ENCODE peak calls at places on chromosomes 11 and 22, in four cellular contexts. T is K562, H is HepG2, E is GM12878. W is an unnamed sample.
A peak's percentile ranks its signal among the peaks of the same experiment; 100 is the strongest.

GRCh38 chr11:40161855-40162410 is 1297.5 kb downstream of the LRRC4C start:
- DNase-seq in T (no peak), H (no peak), E (no peak), W (no peak)

GRCh38 chr22:49191506-49191980 is 636.1 kb downstream of the BRD1 start:
- DNase-seq in T (no peak), E (no peak), H (no peak), W (no peak)

GRCh38 chr11:47060807-47061206 is 115.9 kb downstream of the ARFGAP2 start:
- DNase-seq in T (no peak), E (no peak), H (no peak), W (no peak)

GRCh38 chr11:20876738-20877137 is 207.4 kb downstream of the NELL1 start:
- DNase-seq in H (no peak), E (no peak), T (no peak), W (no peak)

GRCh38 chr11:35418282-35418846 is 994 bp downstream of the SLC1A2 start:
- DNase-seq in H (no peak), T (no peak), E (no peak), W (peak; percentile 60)

GRCh38 chr11:24239016-24239720 is 257.7 kb upstream of the LUZP2 start:
- DNase-seq in E (no peak), T (no peak), H (no peak), W (no peak)

GRCh38 chr11:75743711-75744563 is 24.6 kb upstream of the DGAT2 start:
- DNase-seq in H (no peak), T (peak; percentile 59), E (no peak), W (no peak)

GRCh38 chr11:95913830-95914229 is 10.1 kb downstream of the MTMR2 start:
- DNase-seq in T (no peak), E (no peak), H (no peak), W (no peak)

GRCh38 chr11:59668188-59668949 is 468 bp downstream of the PATL1 start:
- DNase-seq in E (no peak), T (peak; percentile 78), H (peak; percentile 53), W (peak; percentile 81)

GRCh38 chr22:48539261-48539660 is 1288.4 kb downstream of the BRD1 start:
- DNase-seq in E (no peak), H (no peak), T (no peak), W (no peak)

GRCh38 chr11:12007230-12007593 is 1.2 kb downstream of the DKK3 start:
- DNase-seq in E (no peak), H (no peak), T (no peak), W (peak; percentile 22)

GRCh38 chr22:39363751-39364484 is 14.1 kb downstream of the SYNGR1 start:
- DNase-seq in T (peak; percentile 45), H (no peak), E (no peak), W (no peak)

GRCh38 chr11:100353083-100353482 is 334.0 kb upstream of the ARHGAP42 start:
- DNase-seq in H (no peak), E (no peak), T (no peak), W (no peak)

GRCh38 chr11:61512435-61512834 is 3.9 kb downstream of the LRRC10B start:
- DNase-seq in T (no peak), H (no peak), E (no peak), W (no peak)
- TF ChIP-seq CBFB in T (no peak), H (no peak), E (no peak), W (no peak)

DNA sequence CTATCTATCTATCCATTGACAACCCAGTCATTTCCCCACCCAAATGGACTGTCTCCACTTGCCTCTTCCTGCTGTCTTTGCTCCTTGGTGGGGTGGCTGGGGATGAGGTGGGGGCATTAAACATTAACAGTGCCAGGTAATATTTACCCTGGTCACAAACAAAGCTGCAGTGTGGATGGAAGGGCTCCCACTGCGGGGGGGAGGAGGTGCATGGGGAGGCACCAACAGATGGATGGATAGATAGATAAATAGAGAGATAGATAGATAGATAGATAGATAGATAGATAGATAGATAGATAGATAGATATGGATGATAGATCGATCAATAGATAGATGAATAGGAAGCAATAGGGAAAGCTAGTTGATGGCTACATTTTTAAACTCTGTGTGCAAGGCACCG is 2.3 kb upstream of the FXYD2 start:
- DNase-seq in E (no peak), T (no peak), H (no peak), W (no peak)
- TF ChIP-seq SP1 in E (no peak), T (no peak), H (no peak), W (no peak)

GRCh38 chr11:114846040-114846791 is 167.9 kb downstream of the NXPE2 start:
- DNase-seq in H (no peak), E (no peak), T (no peak), W (no peak)

GRCh38 chr11:114847599-114847998 is 169.3 kb downstream of the NXPE2 start:
- DNase-seq in T (no peak), H (no peak), E (no peak), W (no peak)

GRCh38 chr11:114848027-114848426 is 169.7 kb downstream of the NXPE2 start:
- DNase-seq in E (no peak), H (no peak), T (no peak), W (no peak)
- TF ChIP-seq USF2 in E (no peak), H (no peak), T (no peak), W (no peak)

GRCh38 chr22:35914665-35915476 is 113.8 kb downstream of the RBFOX2 start:
- DNase-seq in E (no peak), H (peak; percentile 91), T (peak; percentile 54), W (peak; percentile 49)
- TF ChIP-seq CBFB in E (no peak), H (no peak), T (no peak), W (no peak)

DNA sequence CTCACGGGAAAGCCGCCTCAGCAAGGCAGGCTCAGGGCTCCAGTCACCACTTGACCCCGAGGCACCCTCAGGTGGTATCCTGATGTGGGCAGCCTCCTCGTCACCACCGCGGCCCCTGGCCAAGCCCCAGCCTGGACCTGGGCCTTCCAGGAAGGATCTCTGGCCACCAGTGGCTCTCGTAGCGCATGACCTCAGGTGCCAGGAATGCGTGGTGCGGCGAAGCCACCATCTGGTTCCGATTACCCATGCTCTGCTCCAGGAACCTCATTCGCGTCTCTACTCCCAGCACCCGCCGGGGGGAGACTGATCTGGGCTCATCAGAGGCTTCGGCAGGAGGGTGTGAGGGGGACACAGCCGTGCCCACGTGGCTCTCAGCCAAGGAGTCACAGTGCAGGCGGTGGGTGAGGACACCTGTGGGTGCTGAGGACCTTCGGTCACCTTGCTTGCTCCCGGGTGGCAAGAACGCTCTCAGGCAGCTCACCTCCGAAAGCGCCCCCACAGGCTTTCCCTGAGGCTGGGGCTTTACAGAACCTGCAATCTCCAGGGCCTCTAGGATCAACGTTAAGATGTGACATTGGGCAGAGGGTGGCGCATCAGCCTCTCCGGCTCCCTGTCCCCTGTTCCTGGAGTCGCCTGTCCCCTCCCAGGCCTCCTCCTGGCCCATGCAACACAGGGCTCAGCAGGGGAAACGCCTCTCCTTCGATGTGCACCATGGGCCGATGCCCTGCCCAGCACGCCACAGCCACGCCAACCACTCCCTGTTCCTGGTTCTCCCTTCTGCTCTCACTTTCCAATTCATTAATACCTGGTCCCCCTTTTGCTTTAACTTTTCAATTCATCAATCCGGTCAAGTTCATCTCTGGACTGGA is 39.0 kb downstream of the TBX1 start:
- DNase-seq in E (no peak), H (no peak), T (peak; percentile 71), W (no peak)
- TF ChIP-seq SP1 in E (no peak), H (no peak), T (no peak), W (no peak)

DNA sequence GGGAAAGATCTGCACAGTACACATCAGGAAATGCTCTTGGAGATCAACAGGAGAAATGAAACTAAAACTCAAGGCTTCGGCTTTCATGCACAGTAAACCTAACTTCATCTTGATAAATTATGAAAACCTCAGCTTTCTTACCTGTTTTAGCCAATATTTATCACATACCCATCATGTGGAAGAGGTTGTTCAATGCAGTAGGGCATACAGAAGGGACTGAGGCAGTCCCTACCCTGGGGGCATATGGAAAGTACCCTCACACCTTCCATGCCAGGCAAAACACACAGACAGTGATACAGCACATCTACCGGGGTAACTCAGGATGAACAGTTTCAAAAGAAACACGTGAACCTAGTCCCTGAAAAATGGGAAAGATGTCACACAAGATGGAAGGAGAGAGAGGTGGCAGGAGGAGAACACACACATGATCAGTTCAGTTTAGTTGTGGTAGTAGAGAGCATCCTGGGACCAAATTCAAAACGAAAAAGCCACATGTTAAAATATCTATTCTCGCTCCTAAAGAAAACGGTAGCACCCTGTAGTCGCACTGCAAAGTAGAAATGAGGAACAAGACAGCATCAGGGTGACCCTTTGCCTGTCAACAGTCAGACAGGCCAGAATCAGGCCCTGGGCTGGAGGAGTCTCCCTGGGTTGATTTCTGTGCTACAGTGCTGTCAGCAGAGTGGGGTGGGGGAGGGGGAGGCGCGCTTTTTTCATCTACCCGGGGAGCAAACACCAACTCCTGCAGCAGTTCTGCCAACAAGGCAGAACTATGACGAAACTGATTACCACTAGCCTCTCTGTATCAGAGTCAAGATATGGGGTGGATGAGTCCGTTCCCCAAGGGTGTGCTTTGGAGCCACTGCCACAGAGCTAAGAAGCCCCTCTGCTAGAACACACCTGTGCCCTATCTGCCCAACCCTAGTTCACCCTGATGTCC is 1.3 kb downstream of the HIRA start:
- DNase-seq in T (peak; percentile 78), E (no peak), H (peak; percentile 75), W (no peak)
- TF ChIP-seq USF2 in T (no peak), E (no peak), H (no peak), W (no peak)

GRCh38 chr22:29903371-29903770 is 20.4 kb downstream of the MTMR3 start:
- DNase-seq in E (no peak), T (no peak), H (no peak), W (no peak)

GRCh38 chr22:29907753-29908515 is 25.0 kb downstream of the MTMR3 start:
- DNase-seq in E (no peak), H (peak; percentile 75), T (peak; percentile 59), W (no peak)

GRCh38 chr22:29901354-29901753 is 18.4 kb downstream of the MTMR3 start:
- DNase-seq in H (no peak), T (no peak), E (no peak), W (no peak)

DNA sequence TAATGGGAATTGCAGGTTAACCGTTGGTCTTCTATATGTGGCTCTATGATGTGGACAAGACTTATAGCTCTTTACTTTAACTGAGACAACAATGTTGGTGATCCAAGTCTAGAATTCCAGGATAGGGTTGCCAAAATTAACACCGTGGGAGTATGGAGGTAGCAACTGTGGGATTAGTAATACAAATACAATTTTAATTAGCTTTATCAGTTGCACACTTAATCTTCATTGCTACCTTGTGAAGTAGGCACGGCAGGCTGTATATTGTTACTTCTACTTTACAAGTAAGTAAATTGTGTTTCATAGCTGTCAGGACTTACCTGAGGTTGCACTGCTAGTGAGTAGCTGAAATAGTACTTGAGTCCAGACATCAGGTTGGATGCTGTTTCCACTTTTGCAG is 21.0 kb downstream of the MTMR3 start:
- DNase-seq in T (no peak), E (no peak), H (no peak), W (no peak)
- TF ChIP-seq CBFB in T (no peak), E (no peak), H (no peak), W (no peak)

GRCh38 chr11:34346551-34346950 is 11.3 kb downstream of the ABTB2 start:
- DNase-seq in T (no peak), H (no peak), E (no peak), W (no peak)
- TF ChIP-seq SP1 in T (no peak), H (no peak), E (no peak), W (no peak)

DNA sequence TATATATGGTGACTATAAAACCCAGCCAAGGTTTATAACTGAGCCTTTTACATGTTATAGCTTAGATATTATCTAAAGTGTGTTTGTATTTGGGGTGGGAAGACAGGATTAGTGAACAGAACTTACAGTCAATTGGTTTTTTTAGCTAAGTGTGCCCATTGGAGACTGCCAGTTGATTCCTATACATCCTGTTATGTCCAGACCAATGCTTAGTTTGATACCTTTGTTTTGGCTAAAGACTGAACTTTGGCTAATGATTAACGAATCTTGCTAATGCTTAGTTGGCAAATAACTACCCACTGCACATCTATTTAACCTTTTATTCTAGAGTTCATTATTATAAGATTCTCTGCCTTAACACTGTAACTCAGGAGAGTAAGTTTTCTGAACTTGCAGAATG is 53.8 kb downstream of the KREMEN1 start:
- DNase-seq in H (peak; percentile 49), T (no peak), E (no peak), W (no peak)
- TF ChIP-seq USF2 in H (no peak), T (no peak), E (no peak), W (no peak)